ENCODE peak calls at places on chromosomes 11 and 22, in nine cellular contexts. Y, H, J, Q, S, Z, T, L and M are unnamed samples.

GRCh38 chr22:39144101-39144815 is 8.2 kb downstream of the CBX7 start:
- DNase-seq in Y (no peak), H (no peak), J (no peak), Q (no peak), S (no peak), Z (no peak), T (peak), L (no peak), M (no peak)

GRCh38 chr11:113363406-113363805 is 24.2 kb upstream of the ANKK1 start:
- DNase-seq in Y (no peak), H (no peak), J (no peak), Q (no peak), S (no peak), Z (no peak), T (no peak), L (no peak), M (no peak)

GRCh38 chr11:131530411-131530810 is 160.0 kb downstream of the NTM start:
- DNase-seq in Y (no peak), H (no peak), J (no peak), Q (no peak), S (no peak), Z (no peak), T (no peak), L (no peak), M (no peak)

GRCh38 chr22:50201191-50202129 is 649 bp downstream of the SELENOO start:
- DNase-seq in Y (no peak), H (no peak), J (no peak), Q (no peak), S (no peak), Z (no peak), T (no peak), L (peak), M (peak)

GRCh38 chr22:19090586-19091127 is 31.6 kb downstream of the DGCR2 start:
- DNase-seq in Y (no peak), H (no peak), J (no peak), Q (no peak), S (no peak), Z (no peak), T (no peak), L (no peak), M (no peak)

GRCh38 chr22:23219787-23220484 is 39.6 kb downstream of the BCR start:
- DNase-seq in Y (no peak), H (no peak), J (no peak), Q (peak), S (no peak), Z (no peak), T (no peak), L (peak), M (no peak)

GRCh38 chr11:103888541-103888951 is 147.9 kb upstream of the DDI1 start:
- DNase-seq in Y (no peak), H (no peak), J (no peak), Q (no peak), S (no peak), Z (no peak), T (no peak), L (no peak), M (no peak)

GRCh38 chr11:24239016-24239720 is 257.7 kb upstream of the LUZP2 start:
- DNase-seq in Y (no peak), H (no peak), J (no peak), Q (no peak), S (no peak), Z (no peak), T (no peak), L (no peak), M (no peak)